ENCODE peak calls at places on chromosomes 2 and 18, in five cellular contexts. Y, U, L, M and R are unnamed samples.

GRCh38 chr2:31318360-31319336 is 84.7 kb downstream of the EHD3 start:
- DNase-seq in M (no peak), Y (peak), U (peak), L (peak), R (no peak)

GRCh38 chr2:71003396-71003795 is 8.7 kb upstream of the TEX261 start:
- DNase-seq in L (no peak), Y (no peak), U (no peak), M (no peak), R (no peak)

GRCh38 chr18:26088482-26088881 is 1.9 kb downstream of the SS18 start:
- DNase-seq in Y (no peak), U (peak), L (no peak), M (no peak), R (no peak)

GRCh38 chr2:212208467-212208866 is 330.1 kb downstream of the ERBB4 start:
- DNase-seq in U (no peak), M (no peak), L (no peak), Y (no peak), R (no peak)

GRCh38 chr2:175823291-175824073 is 178.6 kb downstream of the LNPK start:
- DNase-seq in U (peak), L (no peak), M (no peak), Y (no peak), R (no peak)

GRCh38 chr2:64063924-64064331 is 44.7 kb upstream of the VPS54 start:
- DNase-seq in L (no peak), U (peak), M (no peak), Y (no peak), R (no peak)

GRCh38 chr18:67104700-67105284 is 411.7 kb downstream of the DSEL start:
- DNase-seq in U (peak), Y (peak), L (peak), M (peak), R (no peak)

GRCh38 chr2:223744580-223744979 is 92.8 kb downstream of the AP1S3 start:
- DNase-seq in L (no peak), M (no peak), Y (no peak), U (peak), R (no peak)

GRCh38 chr2:35199298-35199697 is 1156.3 kb upstream of the CRIM1 start:
- DNase-seq in M (no peak), Y (no peak), L (no peak), U (no peak), R (no peak)

GRCh38 chr2:42493885-42494433 is at the start of gene KCNG3:
- DNase-seq in U (peak), Y (peak), L (peak), M (peak), R (no peak)

GRCh38 chr18:41410007-41410406 is 545.0 kb upstream of the PIK3C3 start:
- DNase-seq in U (no peak), M (no peak), L (no peak), Y (no peak), R (no peak)

GRCh38 chr18:73645175-73645715 is 502.4 kb downstream of the FBXO15 start:
- DNase-seq in M (no peak), Y (no peak), L (no peak), U (peak), R (no peak)

GRCh38 chr2:2286592-2286991 is 44.5 kb downstream of the MYT1L start:
- DNase-seq in M (no peak), L (no peak), Y (no peak), U (no peak), R (no peak)

GRCh38 chr18:48547456-48548403 is 8.9 kb downstream of the CTIF start:
- DNase-seq in M (no peak), Y (no peak), L (no peak), U (peak), R (no peak)

GRCh38 chr2:205681836-205682238 is 464 bp upstream of the NRP2 start:
- DNase-seq in M (no peak), L (no peak), U (no peak), Y (no peak), R (no peak)

GRCh38 chr2:210655229-210655628 is 98.8 kb downstream of the CPS1 start:
- DNase-seq in M (no peak), U (no peak), L (no peak), Y (no peak), R (no peak)

GRCh38 chr2:218320704-218321336 is 28.5 kb upstream of the TMBIM1 start:
- DNase-seq in U (no peak), L (no peak), Y (no peak), M (no peak), R (no peak)
- TF ChIP-seq CTCF in U (no peak), L (no peak), Y (no peak), M (no peak), R (no peak)

DNA sequence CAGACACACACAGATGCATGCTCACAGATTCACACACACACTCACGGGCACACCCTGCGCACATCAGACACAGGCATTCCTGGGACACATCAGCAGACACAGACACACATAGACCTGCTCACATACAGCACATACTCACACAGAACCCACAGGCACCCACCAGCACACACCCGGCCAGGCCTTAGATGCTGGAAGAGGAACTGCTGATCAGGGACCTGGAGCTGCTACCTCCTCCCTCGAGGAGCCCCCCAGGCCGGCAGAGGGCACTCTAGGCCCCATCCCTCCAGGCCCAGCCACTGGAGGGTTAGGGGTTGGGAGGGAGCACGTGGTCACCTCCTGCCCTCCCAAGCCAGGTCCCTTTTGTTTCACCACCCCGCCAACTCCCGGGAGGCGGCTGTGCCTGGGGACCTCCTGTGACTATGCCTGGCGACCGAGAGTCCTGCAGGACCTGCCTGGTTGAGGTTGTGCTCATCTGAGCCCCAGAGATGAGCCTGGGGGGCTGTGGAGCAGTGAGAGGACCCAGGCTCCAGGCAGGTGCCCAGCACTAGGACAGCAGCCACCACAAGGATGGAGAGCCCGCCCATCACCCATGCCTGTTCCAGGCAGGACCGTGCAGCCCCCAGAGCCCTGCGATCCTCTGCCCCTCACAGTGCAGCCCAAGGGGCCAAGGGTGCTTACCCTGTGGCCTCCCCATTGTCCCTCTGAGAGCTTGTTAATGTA is 21.0 kb upstream of the PTMA start:
- DNase-seq in Y (peak), L (no peak), U (no peak), M (peak), R (no peak)
- TF ChIP-seq CTCF in Y (peak), L (peak), U (peak), M (peak), R (peak)

DNA sequence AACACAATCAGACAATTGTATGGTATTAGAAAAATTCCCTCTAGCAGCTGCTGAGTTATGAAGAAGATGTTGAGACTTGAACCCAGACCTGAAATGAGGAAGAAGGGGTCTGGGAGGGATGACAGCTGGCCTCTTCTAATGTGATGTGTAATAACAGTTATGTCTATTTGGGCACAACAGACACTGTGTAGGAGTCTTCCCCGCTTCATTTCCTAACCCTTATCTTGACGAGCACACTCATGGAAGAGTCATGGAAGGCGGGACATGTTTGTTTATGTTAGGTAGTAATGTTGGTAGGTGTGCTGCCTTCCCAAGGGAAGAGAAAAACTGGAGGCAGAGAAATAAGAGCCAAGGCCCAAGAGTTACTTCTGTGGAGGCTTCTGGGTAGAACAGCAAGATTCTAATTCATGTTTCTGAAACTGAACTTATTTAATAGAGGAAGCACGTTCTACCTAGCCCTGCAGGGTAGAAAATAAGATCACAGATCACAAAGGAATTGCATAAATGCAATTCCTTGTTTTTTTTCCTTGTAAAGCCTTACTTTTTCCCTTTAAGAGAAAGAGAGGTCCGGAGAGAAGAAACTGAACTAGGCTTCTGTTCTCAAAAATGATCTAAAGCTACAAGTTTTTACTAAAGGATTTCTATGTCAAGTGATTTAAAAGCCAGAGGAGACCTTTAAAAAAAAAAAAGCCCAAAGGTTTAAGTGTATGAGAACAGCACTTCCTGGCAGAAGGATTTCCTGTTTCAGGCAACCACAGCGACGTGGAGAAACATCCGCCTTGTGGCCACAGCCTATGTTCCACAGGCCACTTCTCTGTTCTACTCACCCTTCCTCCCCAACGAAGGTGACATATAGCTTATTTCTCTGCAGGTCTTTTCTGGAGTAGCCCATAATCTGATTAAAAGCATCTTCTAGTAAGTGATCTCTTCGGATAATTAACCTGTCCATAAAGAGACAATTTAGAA is 68.5 kb upstream of the STK17B start:
- DNase-seq in Y (peak), L (peak), M (no peak), U (peak), R (no peak)
- TF ChIP-seq CTCF in Y (peak), L (no peak), M (no peak), U (no peak), R (no peak)

DNA sequence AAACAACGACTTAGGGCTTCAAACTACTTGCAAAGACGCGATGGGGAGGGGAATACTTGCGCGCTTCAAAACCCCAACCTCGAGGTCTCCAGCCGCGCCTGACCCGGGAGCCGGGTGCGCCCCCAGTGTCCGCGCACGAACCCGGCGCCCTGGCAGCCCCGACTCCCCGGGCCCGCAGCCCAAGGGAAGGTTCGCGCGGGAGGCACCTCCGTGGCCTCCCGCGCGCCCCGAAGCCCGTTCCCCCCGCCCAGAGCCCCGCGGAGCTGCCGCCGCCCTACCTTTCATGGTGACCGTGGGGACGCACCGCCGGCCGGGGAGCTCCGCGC is 308 bp downstream of the COLEC12 start:
- DNase-seq in Y (no peak), U (no peak), L (no peak), M (no peak), R (no peak)
- TF ChIP-seq CTCF in Y (no peak), U (no peak), L (peak), M (peak), R (no peak)

DNA sequence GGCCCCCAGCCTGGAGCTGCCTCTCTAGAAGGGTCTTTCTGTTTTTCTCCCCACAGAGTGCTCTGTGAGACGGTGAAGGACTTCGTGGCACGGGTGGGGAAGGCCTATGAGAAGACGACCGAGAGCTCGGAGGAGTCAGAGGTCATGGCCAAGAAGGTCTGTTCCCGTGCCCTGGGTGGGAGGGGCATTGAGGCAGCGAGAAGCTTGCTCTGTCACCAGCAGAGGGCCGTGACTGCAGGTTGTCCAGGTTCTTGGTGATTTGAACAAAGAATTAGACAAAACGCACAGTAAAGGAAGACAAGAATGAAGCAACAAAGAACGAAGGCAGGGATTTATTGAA is 93.9 kb downstream of the DGKD start:
- DNase-seq in U (no peak), M (no peak), L (no peak), Y (no peak), R (no peak)
- TF ChIP-seq CTCF in U (peak), M (no peak), L (no peak), Y (no peak), R (no peak)

GRCh38 chr18:34122724-34123334 is 101.9 kb downstream of the NOL4 start:
- DNase-seq in M (no peak), Y (no peak), L (peak), U (peak), R (no peak)
- TF ChIP-seq CTCF in M (peak), Y (no peak), L (peak), U (peak), R (peak)

GRCh38 chr2:152569186-152569585 is 148.1 kb downstream of the PRPF40A start:
- DNase-seq in L (no peak), U (no peak), Y (no peak), M (no peak), R (no peak)
- TF ChIP-seq CTCF in L (no peak), U (no peak), Y (no peak), M (no peak), R (no peak)